ENCODE peak calls at places on chromosomes 16 and 17, in seven cellular contexts. M is heart right ventricle, X is iPS DF 19.7, L is heart left ventricle, U is Caco-2, H is body of pancreas, R is naive B cell. N is an unnamed sample.

GRCh38 chr16:14510581-14510938 is 119.5 kb downstream of the PARN start:
- DNase-seq in M (no peak), X (no peak), L (no peak), U (no peak), H (no peak), R (no peak), N (no peak)

GRCh38 chr16:17362191-17362590 is 108.6 kb downstream of the XYLT1 start:
- DNase-seq in M (no peak), X (no peak), L (no peak), U (no peak), H (no peak), R (peak; percentile 50), N (no peak)

GRCh38 chr16:85444879-85445778 is 168.0 kb upstream of the GSE1 start:
- DNase-seq in M (no peak), X (no peak), L (no peak), U (peak; percentile 50), H (peak; percentile 38), R (no peak), N (no peak)

GRCh38 chr16:88435437-88436355 is 17.4 kb upstream of the ZFPM1 start:
- DNase-seq in M (no peak), X (no peak), L (no peak), U (no peak), H (no peak), R (no peak), N (no peak)

GRCh38 chr17:70365098-70365583 is 195.8 kb downstream of the KCNJ2 start:
- DNase-seq in M (no peak), X (no peak), L (no peak), U (no peak), H (no peak), R (no peak), N (no peak)

GRCh38 chr17:14359251-14359939 is 58.5 kb downstream of the HS3ST3B1 start:
- DNase-seq in M (no peak), X (no peak), L (no peak), U (no peak), H (peak; percentile 45), R (peak; percentile 87), N (no peak)

GRCh38 chr17:46013127-46013501 is 14.1 kb downstream of the STH start:
- DNase-seq in M (no peak), X (no peak), L (no peak), U (no peak), H (no peak), R (no peak), N (no peak)

GRCh38 chr16:70466812-70467090 is 12.4 kb downstream of the FCSK start:
- DNase-seq in M (no peak), X (no peak), L (no peak), U (no peak), H (no peak), R (no peak), N (no peak)

GRCh38 chr16:69861276-69862030 is 89.7 kb upstream of the CLEC18A start:
- DNase-seq in M (no peak), X (no peak), L (peak; percentile 66), U (no peak), H (peak; percentile 68), R (no peak), N (peak; percentile 64)

GRCh38 chr16:46568472-46569230 is 52.5 kb downstream of the SHCBP1 start:
- DNase-seq in M (no peak), X (no peak), L (no peak), U (no peak), H (no peak), R (no peak), N (no peak)

GRCh38 chr17:17900615-17901520 is 64.1 kb upstream of the SREBF1 start:
- DNase-seq in M (peak; percentile 73), X (no peak), L (peak; percentile 92), U (no peak), H (peak; percentile 85), R (no peak), N (peak; percentile 91)

GRCh38 chr17:77095461-77095860 is 45.3 kb upstream of the SEC14L1 start:
- DNase-seq in M (no peak), X (no peak), L (no peak), U (no peak), H (no peak), R (no peak), N (no peak)

GRCh38 chr17:36687736-36688135 is 86.4 kb downstream of the MRM1 start:
- DNase-seq in M (no peak), X (no peak), L (no peak), U (no peak), H (no peak), R (no peak), N (no peak)

GRCh38 chr17:68288804-68289203 is 2.1 kb downstream of the SLC16A6 start:
- DNase-seq in M (no peak), X (no peak), L (no peak), U (no peak), H (peak; percentile 41), R (no peak), N (no peak)

GRCh38 chr17:40283662-40284061 is 4.0 kb upstream of the CDC6 start:
- DNase-seq in M (no peak), X (no peak), L (no peak), U (no peak), H (no peak), R (no peak), N (no peak)

GRCh38 chr16:3084969-3085670 is 14.0 kb downstream of the ZSCAN10 start:
- DNase-seq in M (no peak), X (no peak), L (no peak), U (no peak), H (no peak), R (no peak), N (no peak)

GRCh38 chr16:1678500-1679098 is 520 bp downstream of the JPT2 start:
- DNase-seq in M (peak; percentile 29), X (no peak), L (peak; percentile 51), U (peak; percentile 27), H (peak; percentile 45), R (peak; percentile 59), N (peak; percentile 32)

GRCh38 chr16:30143347-30143702 is 20.3 kb upstream of the MAPK3 start:
- DNase-seq in M (no peak), X (no peak), L (no peak), U (no peak), H (no peak), R (no peak), N (no peak)

GRCh38 chr17:78174332-78174869 is 6.0 kb downstream of the SYNGR2 start:
- DNase-seq in M (peak; percentile 83), X (no peak), L (peak; percentile 90), U (no peak), H (peak; percentile 97), R (no peak), N (peak; percentile 73)

GRCh38 chr17:69575346-69575761 is 160.9 kb downstream of the MAP2K6 start:
- DNase-seq in M (no peak), X (no peak), L (no peak), U (no peak), H (peak; percentile 6), R (no peak), N (no peak)

GRCh38 chr16:86363836-86364618 is 146.3 kb upstream of the FOXF1 start:
- DNase-seq in M (no peak), X (no peak), L (no peak), U (no peak), H (no peak), R (no peak), N (no peak)

GRCh38 chr17:19342611-19343255 is 19.8 kb downstream of the B9D1 start:
- DNase-seq in M (no peak), X (no peak), L (no peak), U (no peak), H (no peak), R (no peak), N (peak; percentile 26)